ENCODE peak calls at places on chromosomes 6 and 20, in seven cellular contexts. X, B, H, C, Q, G and M are unnamed samples. For H3K4me1, the result is how much of the 10 kb centered on the place peaks cover.

GRCh38 chr20:46357030-46357514 is 48.8 kb upstream of the CDH22 start:
- DNase-seq in X (peak), B (peak), H (no peak), C (no peak), Q (no peak), G (no peak), M (peak)

GRCh38 chr20:32535953-32536823 is 48.9 kb downstream of the NOL4L start:
- DNase-seq in X (peak), B (peak), H (peak), C (peak), Q (peak), G (no peak), M (peak)

GRCh38 chr6:163457637-163458561 is 43.4 kb downstream of the QKI start:
- DNase-seq in X (no peak), B (peak), H (peak), C (peak), Q (no peak), G (no peak), M (no peak)

GRCh38 chr20:37275125-37275524 is 13.5 kb upstream of the GHRH start:
- DNase-seq in X (no peak), B (no peak), H (no peak), C (no peak), Q (no peak), G (no peak), M (no peak)

GRCh38 chr6:36947570-36948351 is 6.8 kb upstream of the PI16 start:
- DNase-seq in X (no peak), B (no peak), H (no peak), C (no peak), Q (no peak), G (no peak), M (no peak)

GRCh38 chr6:143802833-143803565 is 40.1 kb upstream of the LTV1 start:
- DNase-seq in X (no peak), B (peak), H (no peak), C (no peak), Q (no peak), G (no peak), M (no peak)

GRCh38 chr6:157428418-157429202 is 47.6 kb downstream of the ZDHHC14 start:
- DNase-seq in X (no peak), B (no peak), H (peak), C (peak), Q (no peak), G (no peak), M (peak)

GRCh38 chr6:73328790-73329189 is 25.3 kb downstream of the DPPA5 start:
- DNase-seq in X (no peak), B (no peak), H (no peak), C (no peak), Q (no peak), G (no peak), M (no peak)

GRCh38 chr6:138817799-138818198 is 21.9 kb downstream of the ECT2L start:
- DNase-seq in X (no peak), B (peak), H (peak), C (no peak), Q (peak), G (no peak), M (no peak)

GRCh38 chr6:162509821-162510220 is 217.7 kb downstream of the PRKN start:
- DNase-seq in X (no peak), B (no peak), H (no peak), C (no peak), Q (no peak), G (no peak), M (no peak)

GRCh38 chr6:143061597-143062385 is 1.1 kb downstream of the AIG1 start:
- DNase-seq in X (no peak), B (no peak), H (peak), C (no peak), Q (no peak), G (no peak), M (no peak)

GRCh38 chr6:33314943-33315752 is 1.3 kb upstream of the TAPBP start:
- DNase-seq in X (no peak), B (peak), H (peak), C (peak), Q (peak), G (peak), M (no peak)

GRCh38 chr20:64180673-64181072 is 16.4 kb downstream of the MYT1 start:
- DNase-seq in X (no peak), B (no peak), H (no peak), C (no peak), Q (no peak), G (no peak), M (no peak)

GRCh38 chr6:31965700-31966099 is 6.2 kb downstream of the DXO start:
- DNase-seq in X (no peak), B (no peak), H (no peak), C (no peak), Q (peak), G (no peak), M (no peak)

GRCh38 chr20:11917663-11918062 is at the start of gene BTBD3:
- DNase-seq in X (peak), B (peak), H (peak), C (no peak), Q (no peak), G (peak), M (peak)

GRCh38 chr6:109081026-109081425 is 13.6 kb downstream of the SESN1 start:
- DNase-seq in X (no peak), B (no peak), H (no peak), C (no peak), Q (no peak), G (no peak), M (no peak)

GRCh38 chr6:109082178-109082577 is 12.5 kb downstream of the SESN1 start:
- DNase-seq in X (no peak), B (peak), H (no peak), C (no peak), Q (no peak), G (no peak), M (no peak)

GRCh38 chr6:109081516-109081915 is 13.1 kb downstream of the SESN1 start:
- DNase-seq in X (no peak), B (no peak), H (no peak), C (no peak), Q (no peak), G (no peak), M (no peak)

GRCh38 chr6:109076421-109076820 is 18.2 kb downstream of the SESN1 start:
- DNase-seq in X (no peak), B (peak), H (no peak), C (no peak), Q (no peak), G (no peak), M (no peak)

GRCh38 chr6:109079981-109080380 is 14.7 kb downstream of the SESN1 start:
- DNase-seq in X (peak), B (no peak), H (no peak), C (no peak), Q (no peak), G (peak), M (no peak)
- H3K4me1 ChIP-seq in X (half or more), B (under half), H (under half), C (under half), Q (under half), G (under half), M (under half)

GRCh38 chr20:2914160-2914559 is 40.9 kb downstream of the PTPRA start:
- DNase-seq in X (no peak), B (peak), H (peak), C (peak), Q (no peak), G (no peak), M (no peak)
- TF ChIP-seq CTCF in X (no peak), B (peak), H (peak), C (peak), Q (peak), G (no peak), M (peak)

GRCh38 chr6:16873698-16874097 is 112.4 kb upstream of the ATXN1 start:
- DNase-seq in X (no peak), B (no peak), H (no peak), C (no peak), Q (no peak), G (no peak), M (no peak)

GRCh38 chr6:16871047-16871446 is 109.8 kb upstream of the ATXN1 start:
- DNase-seq in X (no peak), B (no peak), H (no peak), C (no peak), Q (no peak), G (no peak), M (no peak)

GRCh38 chr6:16872543-16873230 is 111.4 kb upstream of the ATXN1 start:
- DNase-seq in X (no peak), B (no peak), H (no peak), C (no peak), Q (no peak), G (no peak), M (no peak)

DNA sequence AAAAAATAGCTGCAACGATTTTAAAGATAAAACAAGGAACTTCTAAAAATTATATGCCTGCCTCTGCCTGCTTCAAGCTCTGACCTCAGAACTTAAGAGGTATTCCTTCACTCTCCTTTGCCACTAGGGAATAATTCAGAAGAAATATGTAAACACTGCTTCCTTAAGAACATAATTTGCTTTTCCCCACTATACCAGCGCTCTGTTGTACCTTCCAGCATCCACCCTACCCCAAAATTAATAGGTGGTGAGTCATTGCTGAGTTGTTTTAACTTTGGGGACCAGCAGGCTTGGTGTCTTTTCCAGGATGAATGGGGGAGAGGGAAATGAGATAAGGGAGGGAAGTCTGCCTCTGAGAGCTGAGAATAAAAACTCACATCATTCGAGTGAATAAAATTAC is 107.7 kb upstream of the ATXN1 start:
- DNase-seq in X (no peak), B (no peak), H (no peak), C (no peak), Q (no peak), G (no peak), M (no peak)
- H3K4me1 ChIP-seq in X (under half), B (under half), H (under half), C (under half), Q (under half), G (under half), M (under half)

GRCh38 chr6:131597448-131597847 is 24.4 kb downstream of the ARG1 start:
- DNase-seq in X (no peak), B (peak), H (peak), C (no peak), Q (no peak), G (no peak), M (no peak)
- TF ChIP-seq CTCF in X (no peak), B (peak), H (peak), C (no peak), Q (peak), G (no peak), M (peak)